ENCODE peak calls at places on chromosome 17, in four cellular contexts. W is K562, X is H1, B is GM23338. H is an unnamed sample. For H3K4me1, the result is how much of the 10 kb centered on the place peaks cover.

GRCh38 chr17:41962768-41963434 is 3.7 kb upstream of the CNP start:
- DNase-seq in X (peak), B (peak), W (peak), H (peak)

GRCh38 chr17:61116577-61116976 is 283.1 kb upstream of the TBX2 start:
- DNase-seq in X (no peak), B (no peak), W (no peak), H (no peak)

GRCh38 chr17:64327201-64327930 is 63.3 kb downstream of the PECAM1 start:
- DNase-seq in X (no peak), B (no peak), W (no peak), H (no peak)

GRCh38 chr17:72370819-72371218 is 250.0 kb downstream of the SOX9 start:
- DNase-seq in W (peak), X (no peak), B (no peak), H (no peak)

GRCh38 chr17:49344914-49345313 is 17.1 kb downstream of the ZNF652 start:
- DNase-seq in W (no peak), B (no peak), X (no peak), H (no peak)

GRCh38 chr17:82328141-82328993 is 5.2 kb downstream of the SECTM1 start:
- DNase-seq in X (no peak), B (no peak), W (no peak), H (no peak)

GRCh38 chr17:28944862-28945741 is 6.2 kb downstream of the PHF12 start:
- DNase-seq in W (no peak), B (no peak), X (no peak), H (no peak)

GRCh38 chr17:49076575-49077384 is 55.8 kb upstream of the B4GALNT2 start:
- DNase-seq in B (no peak), W (no peak), X (no peak), H (no peak)

GRCh38 chr17:38544839-38545209 is 60.9 kb downstream of the SRCIN1 start:
- DNase-seq in X (no peak), B (peak), W (no peak), H (no peak)

GRCh38 chr17:41521574-41522261 is 3.0 kb upstream of the KRT15 start:
- DNase-seq in W (peak), X (no peak), B (peak), H (no peak)

GRCh38 chr17:20896153-20896649 is 146.6 kb downstream of the USP22 start:
- DNase-seq in B (peak), X (no peak), W (no peak), H (no peak)

GRCh38 chr17:45087496-45087975 is 26.4 kb downstream of the NMT1 start:
- DNase-seq in X (no peak), B (no peak), W (no peak), H (no peak)

GRCh38 chr17:77505460-77505769 is 364.6 kb downstream of the SEC14L1 start:
- DNase-seq in X (no peak), W (no peak), B (no peak), H (no peak)

GRCh38 chr17:57407287-57408063 is 151.2 kb downstream of the MSI2 start:
- DNase-seq in W (no peak), X (no peak), B (peak), H (no peak)

GRCh38 chr17:58679263-58680037 is 12.4 kb downstream of the TEX14 start:
- DNase-seq in B (peak), W (peak), X (no peak), H (no peak)

GRCh38 chr17:45833826-45834439 is 10.7 kb upstream of the SPPL2C start:
- DNase-seq in W (no peak), X (no peak), B (no peak), H (no peak)

GRCh38 chr17:65920996-65921395 is 270.9 kb downstream of the CEP112 start:
- DNase-seq in B (peak), X (no peak), W (no peak), H (no peak)

GRCh38 chr17:65438708-65439294 is 122.6 kb downstream of the AXIN2 start:
- DNase-seq in W (no peak), X (no peak), B (no peak), H (no peak)

GRCh38 chr17:39352986-39353385 is 48.4 kb downstream of the FBXL20 start:
- DNase-seq in W (no peak), B (no peak), X (no peak), H (no peak)

GRCh38 chr17:33469911-33470310 is 176.8 kb upstream of the ASIC2 start:
- DNase-seq in B (no peak), W (no peak), X (no peak), H (no peak)

GRCh38 chr17:31594416-31594815 is 202.9 kb downstream of the RAB11FIP4 start:
- DNase-seq in B (no peak), W (no peak), X (no peak), H (no peak)

GRCh38 chr17:61205406-61205805 is 194.2 kb upstream of the TBX2 start:
- DNase-seq in X (no peak), W (no peak), B (no peak), H (no peak)

GRCh38 chr17:62792122-62792800 is 15.9 kb downstream of the MARCHF10 start:
- DNase-seq in B (no peak), X (no peak), W (no peak), H (no peak)

GRCh38 chr17:40038882-40039513 is 15.2 kb downstream of the MED24 start:
- DNase-seq in B (peak), W (peak), X (no peak), H (no peak)

GRCh38 chr17:17921192-17922082 is 50.8 kb downstream of the TOM1L2 start:
- DNase-seq in X (peak), W (peak), B (peak), H (no peak)

GRCh38 chr17:71530227-71530626 is 590.6 kb upstream of the SOX9 start:
- DNase-seq in B (no peak), X (no peak), W (no peak), H (no peak)

GRCh38 chr17:81027591-81028505 is 7.1 kb upstream of the BAIAP2 start:
- DNase-seq in X (no peak), B (no peak), W (peak), H (no peak)

GRCh38 chr17:68248199-68248825 is 469 bp downstream of the AMZ2 start:
- DNase-seq in X (no peak), B (no peak), W (no peak), H (no peak)

GRCh38 chr17:40309031-40309937 is at the start of gene RARA:
- DNase-seq in X (no peak), W (peak), B (peak), H (no peak)

GRCh38 chr17:39365252-39365651 is 36.2 kb downstream of the FBXL20 start:
- DNase-seq in B (no peak), W (no peak), X (no peak), H (no peak)

GRCh38 chr17:37518816-37519215 is 29.1 kb downstream of the DUSP14 start:
- DNase-seq in X (no peak), B (no peak), W (no peak), H (no peak)

GRCh38 chr17:50354776-50355175 is 8.8 kb downstream of the XYLT2 start:
- DNase-seq in X (no peak), W (no peak), B (no peak), H (no peak)

GRCh38 chr17:75758131-75758905 is 6.7 kb downstream of the GALK1 start:
- DNase-seq in X (no peak), W (no peak), B (peak), H (no peak)

GRCh38 chr17:42548070-42548837 is 4.5 kb upstream of the HSD17B1 start:
- DNase-seq in W (no peak), B (peak), X (peak), H (no peak)

GRCh38 chr17:4498461-4499397 is at the start of gene SPNS2:
- DNase-seq in X (no peak), W (peak), B (peak), H (peak)

GRCh38 chr17:13597723-13598347 is 3.9 kb downstream of the HS3ST3A1 start:
- DNase-seq in X (no peak), W (no peak), B (peak), H (peak)

GRCh38 chr17:37064956-37065355 is 116.2 kb downstream of the AATF start:
- DNase-seq in W (no peak), B (no peak), X (no peak), H (no peak)

GRCh38 chr17:6139447-6139832 is 69.3 kb downstream of the WSCD1 start:
- DNase-seq in W (no peak), B (no peak), X (no peak), H (no peak)
- TF ChIP-seq EZH2 in W (no peak), B (no peak), X (no peak), H (no peak)

GRCh38 chr17:79840204-79840988 is 1.2 kb upstream of the CBX4 start:
- DNase-seq in X (no peak), B (peak), W (no peak), H (no peak)
- H2AFZ ChIP-seq in X (no peak), B (no peak), W (peak), H (peak)

GRCh38 chr17:897970-898619 is 81.5 kb downstream of the NXN start:
- DNase-seq in W (no peak), X (no peak), B (no peak), H (no peak)

GRCh38 chr17:901964-902363 is 77.6 kb downstream of the NXN start:
- DNase-seq in B (no peak), X (no peak), W (no peak), H (no peak)

GRCh38 chr17:900336-900735 is 79.2 kb downstream of the NXN start:
- DNase-seq in X (no peak), B (no peak), W (no peak), H (no peak)

GRCh38 chr17:907725-908124 is 71.9 kb downstream of the NXN start:
- DNase-seq in B (no peak), W (no peak), X (no peak), H (no peak)

GRCh38 chr17:902463-902862 is 77.1 kb downstream of the NXN start:
- DNase-seq in X (no peak), W (no peak), B (peak), H (no peak)
- H3K4me1 ChIP-seq in X (under half), W (under half), B (half or more), H (under half)

GRCh38 chr17:8622191-8622590 is 8.3 kb downstream of the MYH10 start:
- DNase-seq in B (no peak), X (no peak), W (no peak), H (no peak)
- TF ChIP-seq EZH2 in B (no peak), X (no peak), W (no peak), H (no peak)

GRCh38 chr17:14772776-14773175 is 471.9 kb downstream of the HS3ST3B1 start:
- DNase-seq in B (no peak), W (no peak), X (no peak), H (no peak)

GRCh38 chr17:14779236-14779635 is 478.4 kb downstream of the HS3ST3B1 start:
- DNase-seq in W (no peak), X (no peak), B (peak), H (no peak)

GRCh38 chr17:14776791-14777190 is 475.9 kb downstream of the HS3ST3B1 start:
- DNase-seq in X (no peak), B (no peak), W (no peak), H (no peak)

GRCh38 chr17:14774774-14775173 is 473.9 kb downstream of the HS3ST3B1 start:
- DNase-seq in X (no peak), B (no peak), W (no peak), H (no peak)

DNA sequence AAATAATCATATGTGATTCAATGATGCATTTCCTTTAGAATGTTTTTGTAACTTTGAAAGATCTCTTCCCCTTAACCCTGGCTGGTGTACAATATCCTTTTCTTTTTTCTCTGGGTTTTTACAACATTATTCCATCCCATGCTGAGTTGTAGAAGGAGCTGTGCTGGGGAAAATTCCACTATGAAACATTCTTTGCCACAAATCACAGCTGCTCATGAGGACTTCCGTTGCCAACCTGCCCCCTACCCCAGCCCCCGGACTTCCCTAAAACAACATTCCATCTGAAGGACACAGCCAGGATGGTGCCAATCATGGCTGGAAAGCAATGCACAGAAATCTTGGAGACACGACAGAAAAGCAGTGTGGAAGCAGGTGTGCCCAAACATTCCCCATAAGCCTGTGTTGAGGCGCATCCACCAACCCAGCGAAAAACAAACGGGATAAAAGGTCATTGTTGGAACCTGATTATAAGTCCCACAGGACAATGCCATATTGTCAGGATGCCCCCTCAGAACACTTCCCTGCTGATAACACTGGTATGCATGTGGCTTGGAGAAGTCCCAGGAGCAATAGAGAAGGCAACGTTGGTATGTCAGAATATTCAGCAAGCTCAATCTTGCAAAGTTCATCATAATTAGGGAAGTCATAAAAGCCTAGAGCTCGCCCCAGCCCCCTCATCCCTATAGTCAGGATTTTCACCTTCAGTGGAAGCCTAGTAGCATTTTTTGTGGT is 475.0 kb downstream of the HS3ST3B1 start:
- DNase-seq in X (no peak), B (no peak), W (no peak), H (no peak)
- H2AFZ ChIP-seq in X (no peak), B (peak), W (no peak), H (no peak)